ENCODE peak calls at places on chromosomes 1 and 21, in nine cellular contexts. One of them, this sample, is unnamed.

GRCh38 chr1:22710688-22711024 is at the start of gene EPHB2:
- DNase-seq in CD4-positive, alpha-beta T cell: no peak
- DNase-seq in tibial artery: no peak
- DNase-seq in DMS153: no peak
- DNase-seq in colonic mucosa: peak; percentile 63
- DNase-seq in omental fat pad: no peak
- DNase-seq in hypothalamus: peak; percentile 55
- DNase-seq in iPS-NIHi11: peak; percentile 91
- DNase-seq in left lung: no peak
- DNase-seq in this sample: no peak

GRCh38 chr21:45494135-45494850 is 47.9 kb downstream of the SLC19A1 start:
- DNase-seq in colonic mucosa: no peak
- DNase-seq in DMS153: no peak
- DNase-seq in tibial artery: no peak
- DNase-seq in left lung: no peak
- DNase-seq in iPS-NIHi11: no peak
- DNase-seq in hypothalamus: no peak
- DNase-seq in omental fat pad: no peak
- DNase-seq in CD4-positive, alpha-beta T cell: no peak
- DNase-seq in this sample: no peak

GRCh38 chr1:229046251-229046853 is 224.6 kb upstream of the RAB4A start:
- DNase-seq in hypothalamus: no peak
- DNase-seq in left lung: no peak
- DNase-seq in tibial artery: no peak
- DNase-seq in omental fat pad: no peak
- DNase-seq in iPS-NIHi11: no peak
- DNase-seq in CD4-positive, alpha-beta T cell: no peak
- DNase-seq in DMS153: no peak
- DNase-seq in colonic mucosa: no peak
- DNase-seq in this sample: peak; percentile 70

GRCh38 chr1:230809205-230809990 is 58.9 kb downstream of the C1orf198 start:
- DNase-seq in colonic mucosa: no peak
- DNase-seq in iPS-NIHi11: no peak
- DNase-seq in omental fat pad: no peak
- DNase-seq in hypothalamus: no peak
- DNase-seq in DMS153: no peak
- DNase-seq in left lung: no peak
- DNase-seq in CD4-positive, alpha-beta T cell: no peak
- DNase-seq in tibial artery: no peak
- DNase-seq in this sample: peak; percentile 80

GRCh38 chr21:16071082-16071481 is 341.3 kb downstream of the USP25 start:
- DNase-seq in tibial artery: no peak
- DNase-seq in iPS-NIHi11: no peak
- DNase-seq in omental fat pad: no peak
- DNase-seq in hypothalamus: peak; percentile 81
- DNase-seq in colonic mucosa: no peak
- DNase-seq in CD4-positive, alpha-beta T cell: no peak
- DNase-seq in DMS153: no peak
- DNase-seq in left lung: no peak
- DNase-seq in this sample: no peak

GRCh38 chr1:206449566-206449965 is 20.7 kb upstream of the IKBKE start:
- DNase-seq in tibial artery: no peak
- DNase-seq in omental fat pad: no peak
- DNase-seq in left lung: no peak
- DNase-seq in DMS153: no peak
- DNase-seq in CD4-positive, alpha-beta T cell: no peak
- DNase-seq in iPS-NIHi11: no peak
- DNase-seq in hypothalamus: no peak
- DNase-seq in colonic mucosa: no peak
- DNase-seq in this sample: no peak

GRCh38 chr21:41975391-41976272 is 21.8 kb upstream of the C2CD2 start:
- DNase-seq in omental fat pad: no peak
- DNase-seq in hypothalamus: no peak
- DNase-seq in iPS-NIHi11: peak; percentile 77
- DNase-seq in colonic mucosa: peak; percentile 13
- DNase-seq in tibial artery: no peak
- DNase-seq in DMS153: no peak
- DNase-seq in CD4-positive, alpha-beta T cell: no peak
- DNase-seq in left lung: peak; percentile 26
- DNase-seq in this sample: peak; percentile 60

GRCh38 chr1:1068374-1069060 is 5.6 kb downstream of the RNF223 start:
- DNase-seq in DMS153: peak; percentile 75
- DNase-seq in colonic mucosa: peak; percentile 87
- DNase-seq in hypothalamus: no peak
- DNase-seq in omental fat pad: no peak
- DNase-seq in tibial artery: no peak
- DNase-seq in CD4-positive, alpha-beta T cell: peak; percentile 51
- DNase-seq in iPS-NIHi11: no peak
- DNase-seq in left lung: peak; percentile 64
- DNase-seq in this sample: no peak

GRCh38 chr1:3402258-3403010 is 52.0 kb upstream of the ARHGEF16 start:
- DNase-seq in tibial artery: no peak
- DNase-seq in CD4-positive, alpha-beta T cell: no peak
- DNase-seq in iPS-NIHi11: no peak
- DNase-seq in hypothalamus: no peak
- DNase-seq in omental fat pad: no peak
- DNase-seq in left lung: no peak
- DNase-seq in colonic mucosa: no peak
- DNase-seq in DMS153: peak; percentile 65
- DNase-seq in this sample: no peak

GRCh38 chr1:47437518-47438320 is at the start of gene FOXD2:
- DNase-seq in hypothalamus: peak; percentile 54
- DNase-seq in CD4-positive, alpha-beta T cell: peak; percentile 91
- DNase-seq in colonic mucosa: peak; percentile 96
- DNase-seq in DMS153: peak; percentile 90
- DNase-seq in iPS-NIHi11: peak; percentile 92
- DNase-seq in left lung: peak; percentile 90
- DNase-seq in tibial artery: peak; percentile 77
- DNase-seq in omental fat pad: peak; percentile 71
- DNase-seq in this sample: peak; percentile 94

GRCh38 chr1:218930000-218930399 is 243.7 kb upstream of the LYPLAL1 start:
- DNase-seq in left lung: no peak
- DNase-seq in iPS-NIHi11: no peak
- DNase-seq in CD4-positive, alpha-beta T cell: no peak
- DNase-seq in DMS153: no peak
- DNase-seq in hypothalamus: no peak
- DNase-seq in omental fat pad: no peak
- DNase-seq in tibial artery: no peak
- DNase-seq in colonic mucosa: no peak
- DNase-seq in this sample: no peak

GRCh38 chr1:40519517-40519916 is 10.9 kb downstream of the EXO5 start:
- DNase-seq in CD4-positive, alpha-beta T cell: no peak
- DNase-seq in omental fat pad: no peak
- DNase-seq in hypothalamus: no peak
- DNase-seq in tibial artery: no peak
- DNase-seq in colonic mucosa: no peak
- DNase-seq in DMS153: no peak
- DNase-seq in iPS-NIHi11: no peak
- DNase-seq in left lung: no peak
- DNase-seq in this sample: no peak

GRCh38 chr1:46474580-46474979 is 15.1 kb upstream of the DMBX1 start:
- DNase-seq in tibial artery: no peak
- DNase-seq in hypothalamus: no peak
- DNase-seq in left lung: no peak
- DNase-seq in CD4-positive, alpha-beta T cell: no peak
- DNase-seq in iPS-NIHi11: no peak
- DNase-seq in colonic mucosa: no peak
- DNase-seq in DMS153: no peak
- DNase-seq in omental fat pad: no peak
- DNase-seq in this sample: no peak

GRCh38 chr1:86779308-86780191 is 75.2 kb downstream of the SH3GLB1 start:
- DNase-seq in tibial artery: no peak
- DNase-seq in DMS153: no peak
- DNase-seq in left lung: no peak
- DNase-seq in CD4-positive, alpha-beta T cell: no peak
- DNase-seq in omental fat pad: no peak
- DNase-seq in colonic mucosa: peak; percentile 31
- DNase-seq in iPS-NIHi11: no peak
- DNase-seq in hypothalamus: no peak
- DNase-seq in this sample: no peak

GRCh38 chr1:43495204-43495603 is 35.5 kb upstream of the PTPRF start:
- DNase-seq in omental fat pad: no peak
- DNase-seq in CD4-positive, alpha-beta T cell: no peak
- DNase-seq in iPS-NIHi11: no peak
- DNase-seq in colonic mucosa: no peak
- DNase-seq in left lung: peak; percentile 73
- DNase-seq in hypothalamus: no peak
- DNase-seq in tibial artery: no peak
- DNase-seq in DMS153: no peak
- DNase-seq in this sample: peak; percentile 70

GRCh38 chr21:29135481-29135880 is 5.0 kb downstream of the MAP3K7CL start:
- DNase-seq in CD4-positive, alpha-beta T cell: no peak
- DNase-seq in omental fat pad: no peak
- DNase-seq in hypothalamus: no peak
- DNase-seq in left lung: no peak
- DNase-seq in tibial artery: no peak
- DNase-seq in colonic mucosa: no peak
- DNase-seq in DMS153: no peak
- DNase-seq in iPS-NIHi11: no peak
- DNase-seq in this sample: no peak